ENCODE peak calls at places on chromosomes 3 and 15, in six cellular contexts. T is adrenal gland, J is heart left ventricle, A is ovary, X is endothelial cell of umbilical vein, W is HCT116. P is an unnamed sample. For H3K36me3, the result is how much of the 10 kb centered on the place peaks cover.

GRCh38 chr3:52234516-52235447 is 4.2 kb downstream of the TWF2 start:
- DNase-seq in T (no peak), J (peak), A (peak), X (no peak), W (no peak), P (no peak)

GRCh38 chr3:182937293-182938051 is 42.9 kb downstream of the DCUN1D1 start:
- DNase-seq in T (no peak), J (no peak), A (no peak), X (peak), W (no peak), P (no peak)

GRCh38 chr3:52128118-52128683 is 26.0 kb downstream of the POC1A start:
- DNase-seq in T (peak), J (no peak), A (no peak), X (peak), W (peak), P (no peak)

GRCh38 chr15:41079717-41080116 is 36.4 kb downstream of the INO80 start:
- DNase-seq in T (no peak), J (no peak), A (no peak), X (no peak), W (no peak), P (no peak)

GRCh38 chr15:70160267-70160666 is 62.5 kb upstream of the TLE3 start:
- DNase-seq in T (peak), J (no peak), A (no peak), X (peak), W (no peak), P (no peak)

GRCh38 chr15:77773903-77774302 is 141.2 kb upstream of the LINGO1 start:
- DNase-seq in T (no peak), J (no peak), A (no peak), X (no peak), W (no peak), P (no peak)

GRCh38 chr3:63613561-63613960 is 38.9 kb upstream of the SNTN start:
- DNase-seq in T (no peak), J (no peak), A (no peak), X (no peak), W (no peak), P (no peak)

GRCh38 chr3:15284121-15284889 is 48.1 kb downstream of the SH3BP5 start:
- DNase-seq in T (peak), J (peak), A (no peak), X (no peak), W (no peak), P (peak)

GRCh38 chr3:130932979-130933378 is 39.1 kb downstream of the ATP2C1 start:
- DNase-seq in T (no peak), J (no peak), A (no peak), X (no peak), W (no peak), P (no peak)

GRCh38 chr15:71651750-71652186 is 158.6 kb upstream of the NR2E3 start:
- DNase-seq in T (no peak), J (no peak), A (no peak), X (peak), W (peak), P (peak)

GRCh38 chr3:45437388-45437787 is 49.0 kb downstream of the LARS2 start:
- DNase-seq in T (no peak), J (no peak), A (no peak), X (peak), W (peak), P (no peak)

GRCh38 chr3:183980408-183980807 is 37.3 kb downstream of the ABCC5 start:
- DNase-seq in T (peak), J (no peak), A (no peak), X (no peak), W (no peak), P (no peak)

GRCh38 chr3:187975571-187976360 is 178.2 kb upstream of the LPP start:
- DNase-seq in T (no peak), J (peak), A (no peak), X (no peak), W (peak), P (peak)

GRCh38 chr3:38652934-38653333 is 3.4 kb upstream of the SCN5A start:
- DNase-seq in T (no peak), J (no peak), A (no peak), X (no peak), W (no peak), P (no peak)

GRCh38 chr3:148861277-148861869 is 3.7 kb upstream of the CPA3 start:
- DNase-seq in T (no peak), J (no peak), A (no peak), X (peak), W (peak), P (no peak)

GRCh38 chr3:148723591-148723990 is 25.9 kb downstream of the AGTR1 start:
- DNase-seq in T (peak), J (no peak), A (no peak), X (no peak), W (no peak), P (no peak)

GRCh38 chr3:34957707-34958106 is 681.6 kb upstream of the ARPP21 start:
- DNase-seq in T (no peak), J (no peak), A (no peak), X (no peak), W (no peak), P (no peak)

GRCh38 chr3:161358488-161358887 is 12.8 kb downstream of the SPTSSB start:
- DNase-seq in T (no peak), J (no peak), A (no peak), X (no peak), W (no peak), P (no peak)

GRCh38 chr3:130609166-130609574 is 92.2 kb downstream of the COL6A6 start:
- DNase-seq in T (peak), J (peak), A (peak), X (no peak), W (no peak), P (peak)

GRCh38 chr3:156582784-156583183 is 27.9 kb upstream of the SSR3 start:
- DNase-seq in T (no peak), J (no peak), A (no peak), X (no peak), W (no peak), P (no peak)

GRCh38 chr3:132785292-132785691 is 63.1 kb upstream of the NPHP3 start:
- DNase-seq in T (no peak), J (no peak), A (no peak), X (peak), W (no peak), P (no peak)

GRCh38 chr3:98057631-98058030 is 22.5 kb upstream of the GABRR3 start:
- DNase-seq in T (no peak), J (no peak), A (no peak), X (no peak), W (no peak), P (no peak)

GRCh38 chr3:8967553-8967952 is 4.3 kb upstream of the RAD18 start:
- DNase-seq in T (no peak), J (no peak), A (no peak), X (no peak), W (no peak), P (no peak)

GRCh38 chr3:110773413-110773954 is 298.1 kb upstream of the NECTIN3 start:
- DNase-seq in T (no peak), J (no peak), A (no peak), X (no peak), W (peak), P (no peak)

GRCh38 chr3:138862924-138863775 is 28.4 kb upstream of the PIK3CB start:
- DNase-seq in T (peak), J (peak), A (no peak), X (peak), W (peak), P (no peak)

GRCh38 chr3:8490079-8490552 is 11.5 kb upstream of the LMCD1 start:
- DNase-seq in T (no peak), J (peak), A (no peak), X (no peak), W (no peak), P (no peak)

GRCh38 chr3:156388469-156389150 is 166.3 kb downstream of the SSR3 start:
- DNase-seq in T (no peak), J (peak), A (no peak), X (peak), W (no peak), P (no peak)

GRCh38 chr3:58173670-58174472 is 36.9 kb downstream of the DNASE1L3 start:
- DNase-seq in T (no peak), J (peak), A (peak), X (peak), W (no peak), P (peak)

GRCh38 chr15:84840741-84841429 is 23.7 kb downstream of the ALPK3 start:
- DNase-seq in T (peak), J (peak), A (peak), X (peak), W (peak), P (peak)

GRCh38 chr15:101183226-101183925 is 68.5 kb downstream of the CHSY1 start:
- DNase-seq in T (no peak), J (no peak), A (no peak), X (peak), W (no peak), P (no peak)

GRCh38 chr3:127097009-127097350 is 96.0 kb upstream of the PRR23E start:
- DNase-seq in T (no peak), J (no peak), A (no peak), X (no peak), W (no peak), P (no peak)

GRCh38 chr3:23161896-23162570 is 41.1 kb upstream of the UBE2E2 start:
- DNase-seq in T (no peak), J (no peak), A (no peak), X (no peak), W (no peak), P (no peak)

GRCh38 chr3:148790841-148791240 is 36.8 kb upstream of the CPB1 start:
- DNase-seq in T (no peak), J (no peak), A (no peak), X (no peak), W (no peak), P (peak)

GRCh38 chr3:33061782-33062181 is 35.2 kb downstream of the GLB1 start:
- DNase-seq in T (no peak), J (no peak), A (no peak), X (no peak), W (no peak), P (no peak)

GRCh38 chr15:22959451-22960101 is 20.6 kb downstream of the CYFIP1 start:
- DNase-seq in T (peak), J (no peak), A (no peak), X (no peak), W (no peak), P (no peak)

GRCh38 chr3:186991470-186991869 is 61.1 kb downstream of the ST6GAL1 start:
- DNase-seq in T (no peak), J (no peak), A (no peak), X (no peak), W (no peak), P (no peak)

GRCh38 chr3:105356988-105357387 is 9.7 kb upstream of the ALCAM start:
- DNase-seq in T (no peak), J (no peak), A (no peak), X (no peak), W (no peak), P (no peak)

GRCh38 chr3:22537560-22537959 is 665.6 kb upstream of the UBE2E2 start:
- DNase-seq in T (no peak), J (no peak), A (no peak), X (no peak), W (no peak), P (no peak)

GRCh38 chr3:17070560-17070959 is 185.8 kb downstream of the PLCL2 start:
- DNase-seq in T (peak), J (peak), A (peak), X (no peak), W (no peak), P (peak)

GRCh38 chr3:51929420-51930003 is 12.2 kb downstream of the RRP9 start:
- DNase-seq in T (no peak), J (no peak), A (no peak), X (no peak), W (no peak), P (no peak)

GRCh38 chr3:180678231-180678630 is 1.1 kb downstream of the CCDC39 start:
- DNase-seq in T (no peak), J (no peak), A (no peak), X (no peak), W (no peak), P (no peak)
- H3K4me3 ChIP-seq in T (no peak), J (no peak), A (no peak), X (no peak), W (no peak), P (peak)

GRCh38 chr3:129461022-129461421 is 21.0 kb downstream of the IFT122 start:
- DNase-seq in T (no peak), J (no peak), A (no peak), X (no peak), W (no peak), P (no peak)
- TF ChIP-seq POLR2A in T (no peak), J (no peak), A (no peak), X (no peak), W (no peak), P (no peak)

DNA sequence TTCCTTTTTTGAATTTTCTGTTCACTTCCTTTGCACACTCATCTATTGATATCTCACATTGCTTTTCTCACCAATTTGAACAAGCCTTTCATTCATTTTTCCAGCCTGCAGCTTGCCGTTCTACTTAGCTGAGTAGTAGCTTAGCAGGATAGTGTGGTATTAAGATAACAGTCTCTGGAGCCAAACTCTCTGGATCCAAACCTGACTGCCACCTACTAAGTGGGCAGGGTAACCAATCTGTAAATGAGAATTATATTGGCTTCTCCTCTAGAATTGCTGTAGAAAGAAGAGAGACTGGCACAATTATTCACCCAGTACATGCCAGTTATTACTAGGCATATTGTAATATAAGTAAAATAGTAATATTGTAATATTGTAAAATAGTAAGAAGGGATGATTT is 40.5 kb downstream of the AQP9 start:
- DNase-seq in T (no peak), J (no peak), A (no peak), X (no peak), W (no peak), P (no peak)
- H3K36me3 ChIP-seq in T (under half), J (under half), A (under half), X (under half), W (under half), P (under half)

GRCh38 chr3:171458857-171459129 is 1.4 kb downstream of the TNIK start:
- DNase-seq in T (no peak), J (no peak), A (no peak), X (no peak), W (no peak), P (no peak)
- H3K4me3 ChIP-seq in T (no peak), J (peak), A (peak), X (peak), W (peak), P (peak)

P was measured in testis.